ENCODE peak calls at places on chromosome 7, in six cellular contexts. Y is CD4-positive, alpha-beta T cell; Q is GM23338; E is SJCRH30; N is RWPE1; M is Panc1. U is an unnamed sample.

GRCh38 chr7:93851536-93851935 is 39.0 kb downstream of the TFPI2 start:
- DNase-seq in Y (no peak), Q (no peak), E (no peak), N (no peak), M (no peak), U (no peak)

GRCh38 chr7:22663319-22663718 is 63.7 kb upstream of the IL6 start:
- DNase-seq in Y (no peak), Q (no peak), E (no peak), N (no peak), M (no peak), U (no peak)

GRCh38 chr7:16062269-16062668 is 359.1 kb downstream of the CRPPA start:
- DNase-seq in Y (no peak), Q (no peak), E (peak), N (no peak), M (no peak), U (no peak)

GRCh38 chr7:84629640-84630318 is 435.2 kb upstream of the SEMA3A start:
- DNase-seq in Y (no peak), Q (no peak), E (no peak), N (no peak), M (no peak), U (no peak)

GRCh38 chr7:32914186-32914585 is 22.6 kb upstream of the KBTBD2 start:
- DNase-seq in Y (no peak), Q (no peak), E (no peak), N (no peak), M (no peak), U (no peak)

GRCh38 chr7:98470131-98470985 is 69.5 kb upstream of the BAIAP2L1 start:
- DNase-seq in Y (no peak), Q (peak), E (no peak), N (peak), M (no peak), U (peak)

GRCh38 chr7:70569335-70569819 is 562.6 kb upstream of the GALNT17 start:
- DNase-seq in Y (no peak), Q (no peak), E (peak), N (no peak), M (no peak), U (peak)

GRCh38 chr7:156185076-156185475 is 372.8 kb upstream of the SHH start:
- DNase-seq in Y (no peak), Q (no peak), E (no peak), N (no peak), M (no peak), U (no peak)

GRCh38 chr7:30633223-30633622 is 38.5 kb downstream of the GARS1 start:
- DNase-seq in Y (no peak), Q (no peak), E (no peak), N (no peak), M (no peak), U (no peak)

DNA sequence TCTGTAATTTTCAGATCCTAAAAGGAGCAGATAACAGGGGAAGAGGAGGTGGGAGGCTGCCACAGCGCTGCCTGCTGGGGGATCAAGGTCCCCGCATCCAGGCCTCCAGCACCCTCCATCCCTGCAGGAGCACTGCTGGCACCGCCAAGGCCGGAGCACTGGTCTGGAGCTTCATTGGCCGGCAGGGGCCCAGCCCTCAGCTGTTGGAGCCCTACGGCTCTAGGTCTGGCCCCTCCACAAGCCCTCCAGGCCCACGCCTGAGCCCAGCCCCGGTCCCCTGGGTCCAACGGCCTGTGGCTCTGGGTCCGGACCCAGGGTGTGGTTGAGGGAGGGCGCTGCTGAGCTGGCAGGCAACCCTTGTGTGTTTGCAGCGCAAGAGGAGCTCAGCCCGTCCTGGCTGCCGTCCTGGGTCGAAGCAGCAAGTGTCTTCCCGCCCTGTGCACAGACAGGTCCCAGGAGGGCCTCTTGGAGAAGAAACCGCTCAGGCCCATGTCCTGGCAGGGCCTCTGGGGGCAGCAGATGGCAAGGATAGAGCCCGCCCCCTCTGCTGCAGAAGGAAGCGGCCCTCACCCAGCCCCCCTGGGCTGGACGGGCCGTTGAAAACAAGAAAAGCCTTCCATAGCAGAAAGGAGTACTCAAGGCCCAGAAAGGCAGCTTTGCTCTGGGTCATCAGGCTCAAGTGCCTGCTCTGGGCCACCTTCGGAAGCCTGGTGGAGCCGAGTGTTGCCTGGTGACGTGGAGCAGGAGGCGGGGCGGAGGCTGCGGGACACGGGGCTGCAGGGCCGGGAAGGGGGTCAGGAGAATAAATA is 54.3 kb upstream of the TNRC18 start:
- DNase-seq in Y (no peak), Q (peak), E (no peak), N (no peak), M (no peak), U (peak)
- H3K27ac ChIP-seq in Y (no peak), Q (peak), E (no peak), N (peak), M (no peak), U (no peak)

DNA sequence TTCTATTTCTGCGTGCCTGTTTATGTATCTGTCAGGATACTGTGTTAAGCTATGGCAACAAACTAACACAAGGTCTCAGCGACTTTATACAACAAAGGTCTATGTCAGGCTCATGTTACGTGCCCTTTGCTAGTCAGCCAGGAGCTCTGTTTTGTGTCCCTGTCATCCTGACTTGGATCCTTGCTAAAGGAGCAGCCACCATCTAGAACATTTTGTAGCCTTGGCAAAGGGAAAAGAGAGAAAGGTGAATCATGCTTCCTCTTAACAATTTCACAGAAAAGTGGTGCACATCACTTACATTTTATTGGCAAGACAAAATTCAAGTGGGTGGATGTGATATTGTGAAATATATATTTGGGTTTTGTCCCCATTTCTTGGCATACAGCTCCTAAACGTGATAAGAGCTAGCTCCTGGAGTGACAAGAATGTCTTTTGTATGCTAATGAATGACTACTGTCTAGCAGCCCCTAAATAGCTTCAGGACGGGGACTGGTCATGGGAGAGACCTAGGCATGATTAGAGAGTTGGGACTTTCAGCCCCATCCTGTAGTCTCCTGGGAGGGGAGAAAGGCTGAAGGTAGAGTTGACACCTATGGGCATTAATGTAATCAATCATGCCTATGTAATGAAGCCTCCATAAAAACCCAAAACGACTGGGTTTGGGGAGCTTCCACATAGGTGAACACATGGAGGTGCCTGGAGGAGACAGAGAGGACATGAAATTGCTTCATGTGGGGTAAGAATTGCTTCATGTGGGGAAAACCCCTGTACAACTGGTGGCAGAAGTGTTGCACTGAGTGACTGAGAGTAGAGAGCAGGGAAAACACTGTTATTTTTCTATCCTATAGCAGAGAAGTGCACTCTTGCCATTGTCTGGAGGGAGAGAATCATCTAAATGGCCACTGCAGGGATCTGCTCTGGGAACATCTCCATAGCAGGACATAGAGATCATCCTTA is 33.0 kb downstream of the MRPL32 start:
- DNase-seq in Y (no peak), Q (peak), E (no peak), N (no peak), M (no peak), U (peak)
- H3K27ac ChIP-seq in Y (no peak), Q (no peak), E (no peak), N (no peak), M (no peak), U (peak)

GRCh38 chr7:117202511-117202910 is 120.3 kb downstream of the WNT2 start:
- DNase-seq in Y (no peak), Q (no peak), E (no peak), N (no peak), M (no peak), U (no peak)
- H3K27ac ChIP-seq in Y (no peak), Q (no peak), E (no peak), N (no peak), M (no peak), U (no peak)

GRCh38 chr7:3588341-3588740 is 287.3 kb downstream of the SDK1 start:
- DNase-seq in Y (no peak), Q (no peak), E (no peak), N (peak), M (no peak), U (no peak)

GRCh38 chr7:3592438-3593134 is 291.5 kb downstream of the SDK1 start:
- DNase-seq in Y (no peak), Q (no peak), E (no peak), N (no peak), M (peak), U (no peak)

GRCh38 chr7:3591150-3591549 is 290.1 kb downstream of the SDK1 start:
- DNase-seq in Y (no peak), Q (no peak), E (no peak), N (no peak), M (no peak), U (peak)

GRCh38 chr7:3589756-3590155 is 288.7 kb downstream of the SDK1 start:
- DNase-seq in Y (no peak), Q (no peak), E (no peak), N (peak), M (no peak), U (no peak)

DNA sequence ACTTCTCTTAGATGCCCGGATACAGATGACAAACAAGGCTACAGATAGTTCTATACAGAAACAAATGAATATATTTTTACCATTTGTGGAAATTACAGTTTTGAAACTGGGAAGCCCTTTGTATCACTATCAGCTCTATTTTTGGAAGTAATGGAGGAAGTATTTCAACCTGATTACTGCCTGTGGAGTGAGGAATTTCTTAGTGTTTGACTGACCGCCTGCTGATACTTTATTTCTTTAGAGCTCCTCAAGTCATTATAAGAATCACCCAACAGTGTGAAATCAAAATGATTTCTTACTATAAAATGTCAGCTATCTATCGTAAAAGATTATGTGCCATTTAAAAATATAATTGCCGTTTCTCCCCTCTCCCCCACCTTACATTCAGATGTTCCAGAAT is 290.9 kb downstream of the SDK1 start:
- DNase-seq in Y (no peak), Q (no peak), E (no peak), N (no peak), M (no peak), U (peak)
- H3K27ac ChIP-seq in Y (no peak), Q (no peak), E (no peak), N (no peak), M (peak), U (peak)

DNA sequence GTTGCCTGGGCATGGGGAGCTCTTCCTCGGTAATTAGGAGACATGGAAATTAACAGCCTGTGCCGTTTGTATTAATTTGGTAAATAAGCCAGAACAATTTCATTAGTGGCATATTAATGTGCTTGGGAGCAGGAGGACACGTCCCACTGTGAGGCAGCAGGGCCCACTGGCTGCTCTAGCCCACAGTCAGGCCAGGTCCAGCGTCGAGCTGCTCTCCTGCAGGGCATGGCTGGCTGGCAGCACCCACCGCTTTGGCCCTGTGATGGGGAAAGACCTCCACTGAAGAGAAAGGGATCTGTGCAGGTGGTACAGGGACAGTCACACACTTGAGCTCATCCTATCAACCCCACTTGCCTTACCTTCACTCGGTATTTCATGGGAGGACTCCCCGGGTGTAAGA is 37.5 kb upstream of the LRRC4 start:
- DNase-seq in Y (no peak), Q (no peak), E (no peak), N (no peak), M (no peak), U (no peak)
- H3K27ac ChIP-seq in Y (no peak), Q (no peak), E (no peak), N (no peak), M (no peak), U (no peak)

DNA sequence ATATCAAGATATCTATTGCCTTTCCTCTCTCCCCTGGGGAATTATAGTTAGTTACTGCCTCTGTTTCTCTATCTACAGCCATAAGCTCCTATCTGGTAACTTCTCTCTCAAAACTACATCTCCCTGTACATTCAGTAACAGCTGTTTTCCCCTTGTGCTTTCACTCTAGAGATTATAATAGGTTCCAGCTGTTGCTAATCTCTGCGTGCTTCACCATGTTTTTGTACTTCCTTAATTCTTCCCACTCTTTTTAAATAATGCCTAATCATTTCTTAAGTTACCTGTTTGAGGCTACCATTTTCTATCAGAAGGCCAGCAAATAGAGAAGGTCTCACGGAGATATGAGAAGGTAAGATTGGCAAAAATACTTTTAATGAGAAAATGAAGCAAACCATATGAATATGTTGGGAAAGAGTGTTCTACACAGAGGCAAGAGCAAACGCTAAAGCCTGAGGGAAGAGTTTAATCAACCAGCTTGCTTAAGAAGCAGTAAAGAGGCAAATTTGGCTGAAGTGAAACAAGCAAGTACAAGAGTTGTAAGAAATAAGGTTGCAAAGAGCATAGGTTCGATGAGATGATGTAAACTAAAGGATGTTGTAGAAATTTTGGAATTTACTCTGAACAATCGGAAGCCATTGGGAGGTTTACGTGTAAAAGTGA is 101.9 kb upstream of the HGF start:
- DNase-seq in Y (no peak), Q (no peak), E (peak), N (no peak), M (no peak), U (no peak)
- H3K27ac ChIP-seq in Y (no peak), Q (no peak), E (no peak), N (no peak), M (no peak), U (no peak)

GRCh38 chr7:112448891-112449290 is 1.4 kb upstream of the IFRD1 start:
- DNase-seq in Y (no peak), Q (no peak), E (no peak), N (peak), M (no peak), U (no peak)
- H3K27ac ChIP-seq in Y (no peak), Q (no peak), E (no peak), N (no peak), M (no peak), U (no peak)

DNA sequence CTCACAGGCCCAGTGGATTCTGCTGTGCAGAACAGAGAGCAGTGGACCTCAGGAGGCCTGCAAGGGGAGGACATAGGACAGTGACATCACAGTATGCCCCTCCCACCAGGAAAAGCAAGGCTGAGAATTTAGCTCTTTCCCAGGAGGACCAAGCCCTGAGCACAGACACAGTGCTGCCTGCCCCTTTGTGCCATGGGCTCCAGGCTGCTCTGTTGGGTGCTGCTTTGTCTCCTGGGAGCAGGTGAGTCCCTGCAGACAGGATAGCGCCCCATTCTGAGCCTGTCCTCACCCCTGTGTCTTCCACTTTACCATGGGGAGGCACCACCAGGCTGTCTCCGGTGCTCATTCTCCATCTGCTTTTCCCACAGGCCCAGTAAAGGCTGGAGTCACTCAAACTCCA is 63.0 kb upstream of the PRSS58 start:
- DNase-seq in Y (no peak), Q (no peak), E (no peak), N (no peak), M (no peak), U (no peak)
- H3K27ac ChIP-seq in Y (peak), Q (no peak), E (no peak), N (no peak), M (no peak), U (no peak)

U was measured in mesendoderm.